ENCODE peak calls at places on chromosomes 5 and 9, in five cellular contexts. P is stomach, G is H9, A is neural progenitor cell, C is AG04450. I is an unnamed sample.
A peak's percentile ranks its signal among the peaks of the same experiment; 100 is the strongest.

GRCh38 chr9:72772641-72773040 is 180.2 kb downstream of the ALDH1A1 start:
- DNase-seq in P (no peak), G (no peak), A (no peak), C (no peak), I (no peak)

GRCh38 chr9:38434833-38435232 is 10.6 kb upstream of the IGFBPL1 start:
- DNase-seq in P (no peak), G (no peak), A (no peak), C (no peak), I (no peak)

GRCh38 chr9:24189986-24190385 is 355.7 kb downstream of the IZUMO3 start:
- DNase-seq in P (no peak), G (no peak), A (no peak), C (no peak), I (no peak)

GRCh38 chr5:2904956-2905355 is 153.5 kb upstream of the IRX2 start:
- DNase-seq in P (no peak), G (no peak), A (no peak), C (no peak), I (no peak)

GRCh38 chr5:91307023-91307422 is 76.1 kb downstream of the ARRDC3 start:
- DNase-seq in P (no peak), G (no peak), A (no peak), C (no peak), I (no peak)

GRCh38 chr5:137022043-137022442 is 477.1 kb downstream of the SPOCK1 start:
- DNase-seq in P (no peak), G (no peak), A (no peak), C (no peak), I (no peak)

GRCh38 chr5:45512521-45512920 is 183.7 kb downstream of the HCN1 start:
- DNase-seq in P (no peak), G (no peak), A (no peak), C (no peak), I (no peak)

GRCh38 chr5:95296291-95296690 is 11.4 kb upstream of the MCTP1 start:
- DNase-seq in P (no peak), G (no peak), A (no peak), C (no peak), I (no peak)

GRCh38 chr9:72579190-72579589 is 57.8 kb downstream of the TMC1 start:
- DNase-seq in P (peak; percentile 81), G (no peak), A (no peak), C (no peak), I (peak; percentile 72)

GRCh38 chr9:3768698-3769458 is 243.1 kb upstream of the RFX3 start:
- DNase-seq in P (no peak), G (no peak), A (no peak), C (no peak), I (no peak)
- H3K27ac ChIP-seq in P (peak overlapping the region; percentile 49), G (no peak overlapping the region), A (no peak overlapping the region), C (no peak overlapping the region), I (no peak overlapping the region)

GRCh38 chr5:123752576-123752975 is 240.6 kb downstream of the CSNK1G3 start:
- DNase-seq in P (no peak), G (no peak), A (no peak), C (peak; percentile 62), I (no peak)
- H3K27ac ChIP-seq in P (peak overlapping the region; percentile 15), G (no peak overlapping the region), A (no peak overlapping the region), C (peak overlapping the region; percentile 62), I (peak overlapping the region; percentile 39)

GRCh38 chr5:52841114-52841513 is 53.4 kb downstream of the ITGA1 start:
- DNase-seq in P (no peak), G (no peak), A (no peak), C (no peak), I (no peak)

GRCh38 chr5:52849544-52849943 is 61.8 kb downstream of the ITGA1 start:
- DNase-seq in P (no peak), G (no peak), A (no peak), C (no peak), I (no peak)

GRCh38 chr5:52844885-52845284 is 57.2 kb downstream of the ITGA1 start:
- DNase-seq in P (no peak), G (no peak), A (no peak), C (no peak), I (no peak)

GRCh38 chr5:52842111-52842510 is 54.4 kb downstream of the ITGA1 start:
- DNase-seq in P (no peak), G (no peak), A (no peak), C (no peak), I (no peak)

GRCh38 chr5:52846443-52846842 is 58.7 kb downstream of the ITGA1 start:
- DNase-seq in P (no peak), G (no peak), A (no peak), C (no peak), I (no peak)
- H3K27ac ChIP-seq in P (no peak overlapping the region), G (no peak overlapping the region), A (no peak overlapping the region), C (peak overlapping the region; percentile 62), I (no peak overlapping the region)

DNA sequence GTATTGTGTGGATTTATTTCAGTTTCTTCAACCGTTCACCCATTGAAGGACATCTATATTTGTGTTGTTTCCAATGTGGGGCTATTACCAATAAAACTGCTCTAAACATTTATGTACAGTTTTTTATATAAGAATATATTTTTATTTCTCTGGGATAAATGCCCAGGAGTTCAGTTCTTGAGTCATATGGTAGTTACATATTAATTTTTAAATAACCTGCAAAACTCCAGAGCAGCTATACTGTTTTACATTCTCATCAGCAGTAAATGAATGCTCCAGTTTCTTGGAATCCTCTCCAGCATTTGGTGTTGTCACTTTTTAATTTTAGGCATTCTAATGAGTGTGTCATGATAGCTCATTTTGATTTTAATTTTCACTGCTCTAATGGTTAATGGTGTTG is 36.1 kb downstream of the CDK7 start:
- DNase-seq in P (no peak), G (no peak), A (no peak), C (no peak), I (no peak)
- H3K27ac ChIP-seq in P (no peak overlapping the region), G (no peak overlapping the region), A (no peak overlapping the region), C (no peak overlapping the region), I (peak overlapping the region; percentile 19)

DNA sequence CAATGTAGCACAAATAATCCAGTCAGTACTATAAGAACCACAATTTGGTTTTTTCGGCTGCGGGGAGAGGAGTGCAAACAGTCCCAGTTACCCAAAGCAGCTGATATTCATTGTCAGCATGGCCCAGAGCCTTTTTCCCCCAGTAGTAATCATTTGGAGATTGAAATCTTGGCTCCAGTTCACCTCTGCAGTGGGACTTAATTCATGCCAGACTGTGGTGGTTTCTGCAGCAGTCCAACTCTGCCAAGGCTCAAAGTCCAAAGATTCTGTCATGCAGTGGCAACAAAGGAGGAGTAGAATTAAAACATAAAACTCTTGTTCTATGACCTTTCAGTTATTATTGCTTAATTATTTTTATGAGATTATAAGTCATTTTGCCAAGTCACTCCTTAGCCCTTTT is 25.0 kb upstream of the TRIM36 start:
- DNase-seq in P (peak; percentile 71), G (no peak), A (no peak), C (no peak), I (no peak)
- H3K27ac ChIP-seq in P (peak overlapping the region; percentile 57), G (no peak overlapping the region), A (no peak overlapping the region), C (no peak overlapping the region), I (no peak overlapping the region)

GRCh38 chr5:65103674-65104035 is 334.9 kb downstream of the CWC27 start:
- DNase-seq in P (no peak), G (no peak), A (no peak), C (no peak), I (no peak)

GRCh38 chr5:65102501-65102825 is 333.7 kb downstream of the CWC27 start:
- DNase-seq in P (no peak), G (peak; percentile 40), A (no peak), C (no peak), I (no peak)

GRCh38 chr5:65102826-65103673 is 334.3 kb downstream of the CWC27 start:
- DNase-seq in P (peak; percentile 56), G (peak; percentile 76), A (peak; percentile 21), C (no peak), I (no peak)

GRCh38 chr5:65100846-65101678 is 332.3 kb downstream of the CWC27 start:
- DNase-seq in P (peak; percentile 49), G (peak; percentile 87), A (peak; percentile 72), C (peak; percentile 72), I (no peak)

DNA sequence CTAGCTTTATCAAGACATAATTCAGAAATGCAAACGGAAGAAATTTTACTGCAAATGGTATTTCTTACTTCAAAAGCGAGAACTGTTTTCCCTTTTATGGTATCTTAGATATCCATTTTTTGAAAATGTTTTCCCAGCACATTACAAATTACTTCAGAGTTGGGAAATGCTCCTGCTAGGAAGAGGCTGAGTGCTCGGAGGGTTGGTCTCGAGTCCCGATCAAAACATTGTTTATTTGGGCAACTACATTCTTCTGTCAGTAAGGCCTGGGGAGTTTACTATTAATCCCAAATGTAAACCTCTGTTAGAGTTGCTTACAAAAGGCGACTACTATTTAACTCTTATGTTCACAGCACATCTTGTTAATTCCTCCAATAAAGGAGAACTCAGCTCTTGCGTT is 333.0 kb downstream of the CWC27 start:
- DNase-seq in P (no peak), G (no peak), A (no peak), C (peak; percentile 69), I (no peak)
- H3K27ac ChIP-seq in P (peak overlapping the region; percentile 89), G (no peak overlapping the region), A (no peak overlapping the region), C (peak overlapping the region; percentile 92), I (no peak overlapping the region)

GRCh38 chr5:6728011-6728794 is 15.0 kb downstream of the TENT4A start:
- DNase-seq in P (no peak), G (no peak), A (peak; percentile 27), C (no peak), I (no peak)
- H3K27ac ChIP-seq in P (no peak overlapping the region), G (no peak overlapping the region), A (no peak overlapping the region), C (no peak overlapping the region), I (no peak overlapping the region)

GRCh38 chr5:142175461-142176142 is 67.0 kb downstream of the NDFIP1 start:
- DNase-seq in P (no peak), G (no peak), A (no peak), C (no peak), I (no peak)
- H3K27ac ChIP-seq in P (no peak overlapping the region), G (peak overlapping the region; percentile 40), A (no peak overlapping the region), C (peak overlapping the region; percentile 11), I (no peak overlapping the region)

I was measured in epithelial cell of prostate.